ENCODE peak calls at places on chromosomes 4 and X, in five cellular contexts. J, L, E, S and H are unnamed samples.

GRCh38 chr4:139266583-139267257 is 13.3 kb downstream of the MGARP start:
- DNase-seq in J (no peak), L (peak; percentile 79), E (peak; percentile 48), S (peak; percentile 35), H (peak; percentile 81)

GRCh38 chr4:1360423-1361283 is 13.6 kb downstream of the UVSSA start:
- DNase-seq in J (no peak), L (peak; percentile 60), E (no peak), S (no peak), H (peak; percentile 69)

GRCh38 chrX:41542151-41542935 is 95.2 kb downstream of the NYX start:
- DNase-seq in J (no peak), L (peak; percentile 38), E (no peak), S (no peak), H (no peak)

GRCh38 chr4:617644-618330 is 7.6 kb upstream of the PDE6B start:
- DNase-seq in J (peak; percentile 68), L (no peak), E (no peak), S (no peak), H (no peak)

GRCh38 chrX:153639177-153640044 is 7.6 kb upstream of the DUSP9 start:
- DNase-seq in J (no peak), L (no peak), E (no peak), S (no peak), H (no peak)

GRCh38 chr4:8061573-8061972 is 97.0 kb downstream of the ABLIM2 start:
- DNase-seq in J (no peak), L (no peak), E (no peak), S (no peak), H (no peak)

GRCh38 chrX:73943572-73943899 is 360.4 kb upstream of the ZCCHC13 start:
- DNase-seq in J (no peak), L (no peak), E (no peak), S (no peak), H (peak; percentile 15)

GRCh38 chr4:163554870-163555465 is 60.5 kb downstream of the TMA16 start:
- DNase-seq in J (peak; percentile 60), L (no peak), E (no peak), S (no peak), H (peak; percentile 54)

GRCh38 chr4:157012296-157012695 is 40.7 kb upstream of the PDGFC start:
- DNase-seq in J (no peak), L (peak; percentile 53), E (no peak), S (no peak), H (no peak)

GRCh38 chr4:181194096-181194495 is 1049.1 kb upstream of the TENM3 start:
- DNase-seq in J (no peak), L (peak; percentile 82), E (peak; percentile 3), S (no peak), H (no peak)

GRCh38 chr4:26145212-26145611 is 175.6 kb upstream of the RBPJ start:
- DNase-seq in J (peak; percentile 43), L (no peak), E (no peak), S (no peak), H (no peak)

GRCh38 chr4:75345436-75345835 is 168.8 kb downstream of the RCHY1 start:
- DNase-seq in J (no peak), L (peak; percentile 11), E (no peak), S (no peak), H (peak; percentile 1)

GRCh38 chrX:63664083-63664482 is 120.9 kb downstream of the ARHGEF9 start:
- DNase-seq in J (no peak), L (no peak), E (no peak), S (no peak), H (peak; percentile 4)

GRCh38 chr4:38752393-38752961 is 30.3 kb downstream of the TLR10 start:
- DNase-seq in J (no peak), L (peak; percentile 63), E (no peak), S (peak; percentile 20), H (peak; percentile 54)

GRCh38 chrX:68534696-68535095 is 35.8 kb downstream of the YIPF6 start:
- DNase-seq in J (no peak), L (no peak), E (no peak), S (no peak), H (peak; percentile 54)

GRCh38 chr4:104022871-104023270 is 303.1 kb upstream of the TACR3 start:
- DNase-seq in J (no peak), L (no peak), E (no peak), S (peak; percentile 11), H (no peak)

GRCh38 chr4:99855677-99856076 is 38.5 kb downstream of the LAMTOR3 start:
- DNase-seq in J (no peak), L (no peak), E (no peak), S (no peak), H (no peak)

GRCh38 chr4:90121961-90122748 is 5.0 kb upstream of the CCSER1 start:
- DNase-seq in J (peak; percentile 91), L (peak; percentile 77), E (no peak), S (no peak), H (no peak)
- H3K4me2 ChIP-seq in J (peak overlapping the region; percentile 31), L (no peak overlapping the region), E (no peak overlapping the region), S (no peak overlapping the region), H (no peak overlapping the region)

GRCh38 chrX:39890807-39891206 is 207.0 kb downstream of the BCOR start:
- DNase-seq in J (no peak), L (no peak), E (no peak), S (no peak), H (no peak)

GRCh38 chrX:39895228-39896110 is 202.3 kb downstream of the BCOR start:
- DNase-seq in J (peak; percentile 88), L (no peak), E (peak; percentile 35), S (no peak), H (peak; percentile 24)

GRCh38 chrX:39894626-39895025 is 203.1 kb downstream of the BCOR start:
- DNase-seq in J (peak; percentile 62), L (no peak), E (peak; percentile 16), S (no peak), H (no peak)

GRCh38 chrX:39891781-39892180 is 206.0 kb downstream of the BCOR start:
- DNase-seq in J (peak; percentile 13), L (peak; percentile 34), E (no peak), S (no peak), H (no peak)

GRCh38 chrX:39893417-39894338 is 204.1 kb downstream of the BCOR start:
- DNase-seq in J (no peak), L (no peak), E (no peak), S (no peak), H (no peak)
- H3K4me2 ChIP-seq in J (peak overlapping the region; percentile 40), L (no peak overlapping the region), E (no peak overlapping the region), S (no peak overlapping the region), H (no peak overlapping the region)

GRCh38 chrX:148542481-148543255 is 42.3 kb downstream of the AFF2 start:
- DNase-seq in J (no peak), L (no peak), E (no peak), S (no peak), H (no peak)

GRCh38 chrX:148538582-148538981 is 38.2 kb downstream of the AFF2 start:
- DNase-seq in J (no peak), L (no peak), E (no peak), S (no peak), H (no peak)

GRCh38 chrX:148537556-148538182 is 37.3 kb downstream of the AFF2 start:
- DNase-seq in J (no peak), L (no peak), E (no peak), S (peak; percentile 41), H (no peak)

GRCh38 chrX:148540114-148540513 is 39.7 kb downstream of the AFF2 start:
- DNase-seq in J (no peak), L (no peak), E (no peak), S (no peak), H (no peak)

DNA sequence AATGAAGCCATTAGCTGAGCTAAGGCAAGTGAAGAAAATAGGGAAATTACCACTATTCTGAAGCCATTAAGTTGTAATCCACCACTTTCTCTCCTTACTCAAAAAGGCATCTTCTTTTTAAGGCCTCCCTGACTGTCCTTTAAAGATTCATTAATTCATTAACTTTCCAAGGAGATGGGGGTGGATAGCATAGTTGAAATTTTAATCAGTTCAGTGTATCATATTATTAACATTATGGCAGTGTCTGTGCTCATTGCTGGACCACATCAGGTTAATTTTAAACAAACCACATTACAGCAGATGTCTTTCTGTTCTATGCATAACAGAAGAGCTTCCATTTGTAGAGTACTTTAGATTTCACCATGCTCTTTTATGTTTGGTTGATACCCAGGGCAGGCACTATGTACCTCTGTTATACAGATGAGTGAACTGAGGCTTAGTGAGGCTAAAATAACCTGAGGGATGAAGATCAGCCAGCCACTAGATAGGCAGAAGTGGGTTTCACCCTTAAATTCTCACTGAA is 41.1 kb downstream of the AFF2 start:
- DNase-seq in J (no peak), L (no peak), E (no peak), S (no peak), H (no peak)
- H3K4me2 ChIP-seq in J (no peak overlapping the region), L (no peak overlapping the region), E (no peak overlapping the region), S (no peak overlapping the region), H (no peak overlapping the region)

GRCh38 chr4:64738240-64738639 is 329.0 kb upstream of the TECRL start:
- DNase-seq in J (peak; percentile 76), L (no peak), E (no peak), S (no peak), H (no peak)
- H3K4me2 ChIP-seq in J (no peak overlapping the region), L (no peak overlapping the region), E (no peak overlapping the region), S (no peak overlapping the region), H (no peak overlapping the region)

DNA sequence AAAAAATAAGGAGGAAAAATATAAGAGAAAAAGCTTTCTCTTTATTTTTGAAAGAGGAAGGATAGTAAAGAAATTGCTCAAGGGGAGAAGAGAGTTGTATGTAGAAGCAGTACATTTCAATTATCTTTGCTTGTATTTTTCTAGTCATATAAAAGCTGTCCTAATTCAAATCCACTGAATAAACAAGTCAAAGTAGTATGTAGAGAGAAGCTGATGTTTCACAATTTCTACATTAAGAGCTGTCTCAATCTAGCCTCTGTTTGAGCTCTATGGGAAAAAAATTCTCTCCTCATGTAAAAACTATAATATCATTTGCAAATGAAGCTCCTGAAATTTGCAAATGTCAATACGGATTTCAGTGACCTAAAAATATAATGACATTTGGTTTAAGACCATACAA is 52.6 kb downstream of the CHM start:
- DNase-seq in J (no peak), L (no peak), E (no peak), S (no peak), H (no peak)
- H3K4me2 ChIP-seq in J (no peak overlapping the region), L (no peak overlapping the region), E (no peak overlapping the region), S (no peak overlapping the region), H (no peak overlapping the region)

GRCh38 chrX:15170927-15171326 is 99.0 kb downstream of the ASB9 start:
- DNase-seq in J (no peak), L (peak; percentile 54), E (no peak), S (no peak), H (no peak)
- H3K4me2 ChIP-seq in J (no peak overlapping the region), L (no peak overlapping the region), E (no peak overlapping the region), S (no peak overlapping the region), H (no peak overlapping the region)